ENCODE peak calls at places on chromosomes 5 and 9, in six cellular contexts. One of them, this sample, is unnamed.
A peak's percentile ranks its signal among the peaks of the same experiment; 100 is the strongest.

GRCh38 chr5:95872333-95873268 is 50.1 kb upstream of the GLRX start:
- DNase-seq in SK-N-DZ: no peak
- DNase-seq in activated effector memory CD4-positive, alpha-beta T cell treated with Interleukin-2 at 50 U/mL for 16 hours: no peak
- DNase-seq in endothelial cell: no peak
- DNase-seq in hippocampal formation: no peak
- DNase-seq in stimulated activated CD8-positive, alpha-beta memory T cell treated with anti-CD3 and anti-CD28 coated beads, Interleukin-7, amount 100 ng/mL, for 24 hours: no peak
- DNase-seq in this sample: no peak

GRCh38 chr9:130138791-130139190 is 33.4 kb upstream of the NCS1 start:
- DNase-seq in endothelial cell: no peak
- DNase-seq in stimulated activated CD8-positive, alpha-beta memory T cell treated with anti-CD3 and anti-CD28 coated beads, Interleukin-7, amount 100 ng/mL, for 24 hours: no peak
- DNase-seq in activated effector memory CD4-positive, alpha-beta T cell treated with Interleukin-2 at 50 U/mL for 16 hours: no peak
- DNase-seq in hippocampal formation: peak; percentile 22
- DNase-seq in SK-N-DZ: peak; percentile 41
- DNase-seq in this sample: no peak

GRCh38 chr5:673837-674629 is 19.1 kb downstream of the TPPP start:
- DNase-seq in SK-N-DZ: no peak
- DNase-seq in activated effector memory CD4-positive, alpha-beta T cell treated with Interleukin-2 at 50 U/mL for 16 hours: no peak
- DNase-seq in stimulated activated CD8-positive, alpha-beta memory T cell treated with anti-CD3 and anti-CD28 coated beads, Interleukin-7, amount 100 ng/mL, for 24 hours: no peak
- DNase-seq in hippocampal formation: no peak
- DNase-seq in endothelial cell: no peak
- DNase-seq in this sample: no peak

GRCh38 chr5:69086206-69086605 is 7.6 kb upstream of the SLC30A5 start:
- DNase-seq in stimulated activated CD8-positive, alpha-beta memory T cell treated with anti-CD3 and anti-CD28 coated beads, Interleukin-7, amount 100 ng/mL, for 24 hours: no peak
- DNase-seq in endothelial cell: no peak
- DNase-seq in activated effector memory CD4-positive, alpha-beta T cell treated with Interleukin-2 at 50 U/mL for 16 hours: no peak
- DNase-seq in SK-N-DZ: no peak
- DNase-seq in hippocampal formation: no peak
- DNase-seq in this sample: no peak

GRCh38 chr9:90038778-90039177 is 434.0 kb downstream of the GADD45G start:
- DNase-seq in activated effector memory CD4-positive, alpha-beta T cell treated with Interleukin-2 at 50 U/mL for 16 hours: no peak
- DNase-seq in hippocampal formation: no peak
- DNase-seq in endothelial cell: no peak
- DNase-seq in stimulated activated CD8-positive, alpha-beta memory T cell treated with anti-CD3 and anti-CD28 coated beads, Interleukin-7, amount 100 ng/mL, for 24 hours: no peak
- DNase-seq in SK-N-DZ: no peak
- DNase-seq in this sample: no peak

GRCh38 chr9:27176971-27177370 is 67.9 kb downstream of the TEK start:
- DNase-seq in stimulated activated CD8-positive, alpha-beta memory T cell treated with anti-CD3 and anti-CD28 coated beads, Interleukin-7, amount 100 ng/mL, for 24 hours: no peak
- DNase-seq in endothelial cell: no peak
- DNase-seq in SK-N-DZ: no peak
- DNase-seq in hippocampal formation: no peak
- DNase-seq in activated effector memory CD4-positive, alpha-beta T cell treated with Interleukin-2 at 50 U/mL for 16 hours: no peak
- DNase-seq in this sample: no peak

GRCh38 chr9:108776920-108777650 is 78.7 kb downstream of the ACTL7B start:
- DNase-seq in SK-N-DZ: no peak
- DNase-seq in stimulated activated CD8-positive, alpha-beta memory T cell treated with anti-CD3 and anti-CD28 coated beads, Interleukin-7, amount 100 ng/mL, for 24 hours: no peak
- DNase-seq in endothelial cell: no peak
- DNase-seq in hippocampal formation: no peak
- DNase-seq in activated effector memory CD4-positive, alpha-beta T cell treated with Interleukin-2 at 50 U/mL for 16 hours: no peak
- DNase-seq in this sample: no peak

GRCh38 chr5:135458921-135459331 is 6.8 kb upstream of the TIFAB start:
- DNase-seq in hippocampal formation: no peak
- DNase-seq in stimulated activated CD8-positive, alpha-beta memory T cell treated with anti-CD3 and anti-CD28 coated beads, Interleukin-7, amount 100 ng/mL, for 24 hours: no peak
- DNase-seq in endothelial cell: no peak
- DNase-seq in SK-N-DZ: no peak
- DNase-seq in activated effector memory CD4-positive, alpha-beta T cell treated with Interleukin-2 at 50 U/mL for 16 hours: no peak
- DNase-seq in this sample: no peak

GRCh38 chr9:122848256-122848943 is 20.0 kb upstream of the PDCL start:
- DNase-seq in activated effector memory CD4-positive, alpha-beta T cell treated with Interleukin-2 at 50 U/mL for 16 hours: no peak
- DNase-seq in hippocampal formation: no peak
- DNase-seq in stimulated activated CD8-positive, alpha-beta memory T cell treated with anti-CD3 and anti-CD28 coated beads, Interleukin-7, amount 100 ng/mL, for 24 hours: no peak
- DNase-seq in endothelial cell: no peak
- DNase-seq in SK-N-DZ: no peak
- DNase-seq in this sample: no peak

GRCh38 chr5:178940569-178941360 is at the start of gene ZNF454:
- DNase-seq in hippocampal formation: peak; percentile 92
- DNase-seq in stimulated activated CD8-positive, alpha-beta memory T cell treated with anti-CD3 and anti-CD28 coated beads, Interleukin-7, amount 100 ng/mL, for 24 hours: no peak
- DNase-seq in SK-N-DZ: peak; percentile 95
- DNase-seq in endothelial cell: no peak
- DNase-seq in activated effector memory CD4-positive, alpha-beta T cell treated with Interleukin-2 at 50 U/mL for 16 hours: no peak
- DNase-seq in this sample: peak; percentile 97

GRCh38 chr5:159515909-159516415 is 185.7 kb upstream of the IL12B start:
- DNase-seq in stimulated activated CD8-positive, alpha-beta memory T cell treated with anti-CD3 and anti-CD28 coated beads, Interleukin-7, amount 100 ng/mL, for 24 hours: peak; percentile 63
- DNase-seq in endothelial cell: peak; percentile 79
- DNase-seq in activated effector memory CD4-positive, alpha-beta T cell treated with Interleukin-2 at 50 U/mL for 16 hours: peak; percentile 50
- DNase-seq in hippocampal formation: peak; percentile 27
- DNase-seq in SK-N-DZ: peak; percentile 20
- DNase-seq in this sample: peak; percentile 30

GRCh38 chr5:133402781-133403180 is 209.6 kb downstream of the FSTL4 start:
- DNase-seq in endothelial cell: peak; percentile 1
- DNase-seq in hippocampal formation: no peak
- DNase-seq in SK-N-DZ: no peak
- DNase-seq in stimulated activated CD8-positive, alpha-beta memory T cell treated with anti-CD3 and anti-CD28 coated beads, Interleukin-7, amount 100 ng/mL, for 24 hours: no peak
- DNase-seq in activated effector memory CD4-positive, alpha-beta T cell treated with Interleukin-2 at 50 U/mL for 16 hours: no peak
- DNase-seq in this sample: no peak

GRCh38 chr5:154194348-154195329 is 4.1 kb downstream of the GALNT10 start:
- DNase-seq in endothelial cell: no peak
- DNase-seq in hippocampal formation: no peak
- DNase-seq in stimulated activated CD8-positive, alpha-beta memory T cell treated with anti-CD3 and anti-CD28 coated beads, Interleukin-7, amount 100 ng/mL, for 24 hours: no peak
- DNase-seq in activated effector memory CD4-positive, alpha-beta T cell treated with Interleukin-2 at 50 U/mL for 16 hours: no peak
- DNase-seq in SK-N-DZ: no peak
- DNase-seq in this sample: no peak

GRCh38 chr5:143201589-143201988 is 201.9 kb downstream of the NR3C1 start:
- DNase-seq in stimulated activated CD8-positive, alpha-beta memory T cell treated with anti-CD3 and anti-CD28 coated beads, Interleukin-7, amount 100 ng/mL, for 24 hours: no peak
- DNase-seq in activated effector memory CD4-positive, alpha-beta T cell treated with Interleukin-2 at 50 U/mL for 16 hours: no peak
- DNase-seq in SK-N-DZ: no peak
- DNase-seq in endothelial cell: no peak
- DNase-seq in hippocampal formation: no peak
- DNase-seq in this sample: no peak

This sample was measured in SK-N-SH.